ENCODE peak calls at places on chromosomes 1 and 21, in four cellular contexts. N is CD8-positive, alpha-beta memory T cell; R is NT2/D1; O is sigmoid colon. X is an unnamed sample.

GRCh38 chr1:223512016-223512415 is 118.8 kb downstream of the CCDC185 start:
- DNase-seq in N (no peak), R (no peak), O (no peak), X (no peak)

GRCh38 chr1:173507205-173507846 is 30.2 kb downstream of the PRDX6 start:
- DNase-seq in N (no peak), R (peak; percentile 77), O (no peak), X (no peak)

GRCh38 chr1:186806477-186806876 is 22.3 kb upstream of the PLA2G4A start:
- DNase-seq in N (no peak), R (peak; percentile 30), O (no peak), X (peak; percentile 13)

GRCh38 chr1:185349556-185349955 is 32.5 kb upstream of the IVNS1ABP start:
- DNase-seq in N (no peak), R (no peak), O (no peak), X (no peak)

GRCh38 chr21:39451332-39452206 is at the start of gene SH3BGR:
- DNase-seq in N (no peak), R (no peak), O (peak; percentile 70), X (peak; percentile 67)

GRCh38 chr1:183870351-183871077 is 65.6 kb downstream of the RGL1 start:
- DNase-seq in N (no peak), R (no peak), O (peak; percentile 92), X (no peak)

GRCh38 chr1:150352883-150353282 is 11.1 kb upstream of the RPRD2 start:
- DNase-seq in N (no peak), R (no peak), O (no peak), X (no peak)

GRCh38 chr21:35226960-35227741 is 178.0 kb upstream of the RUNX1 start:
- DNase-seq in N (peak; percentile 68), R (no peak), O (no peak), X (no peak)

GRCh38 chr1:39268112-39268581 is 63.7 kb downstream of the MACF1 start:
- DNase-seq in N (peak; percentile 7), R (peak; percentile 27), O (peak; percentile 85), X (no peak)

GRCh38 chr1:157368363-157368762 is 184.0 kb downstream of the FCRL5 start:
- DNase-seq in N (no peak), R (no peak), O (no peak), X (no peak)

GRCh38 chr1:246667773-246668172 is 56.4 kb upstream of the SCCPDH start:
- DNase-seq in N (no peak), R (no peak), O (no peak), X (no peak)

GRCh38 chr1:6392081-6392879 is 1.3 kb downstream of the ACOT7 start:
- DNase-seq in N (no peak), R (no peak), O (no peak), X (no peak)

GRCh38 chr1:58570817-58571216 is 6.2 kb downstream of the TACSTD2 start:
- DNase-seq in N (no peak), R (no peak), O (no peak), X (no peak)

GRCh38 chr1:116185161-116185701 is 74.0 kb downstream of the MAB21L3 start:
- DNase-seq in N (no peak), R (no peak), O (no peak), X (no peak)

GRCh38 chr1:94300731-94301130 is 63.3 kb upstream of the ARHGAP29 start:
- DNase-seq in N (no peak), R (no peak), O (no peak), X (no peak)

GRCh38 chr1:32195531-32195930 is 4.9 kb upstream of the CCDC28B start:
- DNase-seq in N (no peak), R (no peak), O (no peak), X (no peak)

GRCh38 chr1:12180315-12180714 is 13.5 kb downstream of the TNFRSF1B start:
- DNase-seq in N (no peak), R (no peak), O (peak; percentile 87), X (no peak)

GRCh38 chr1:231188072-231188471 is 26.2 kb downstream of the TRIM67 start:
- DNase-seq in N (no peak), R (no peak), O (no peak), X (no peak)

GRCh38 chr1:33420870-33421775 is 9.8 kb downstream of the PHC2 start:
- DNase-seq in N (no peak), R (no peak), O (no peak), X (no peak)

GRCh38 chr1:22850281-22850680 is 122.4 kb downstream of the LACTBL1 start:
- DNase-seq in N (no peak), R (no peak), O (no peak), X (no peak)

GRCh38 chr1:108502624-108503023 is 52.5 kb downstream of the NBPF6 start:
- DNase-seq in N (no peak), R (no peak), O (no peak), X (no peak)

GRCh38 chr1:109509176-109510134 is at the start of gene AMIGO1:
- DNase-seq in N (peak; percentile 63), R (no peak), O (peak; percentile 80), X (no peak)

GRCh38 chr1:147719029-147719703 is 41.2 kb downstream of the GJA5 start:
- DNase-seq in N (no peak), R (no peak), O (no peak), X (no peak)

GRCh38 chr1:101293461-101294045 is 56.7 kb downstream of the S1PR1 start:
- DNase-seq in N (peak; percentile 43), R (no peak), O (no peak), X (no peak)

GRCh38 chr1:94755675-94756074 is 64.5 kb upstream of the SLC44A3 start:
- DNase-seq in N (no peak), R (no peak), O (peak; percentile 70), X (no peak)

GRCh38 chr1:34361121-34361520 is 184.4 kb downstream of the C1orf94 start:
- DNase-seq in N (no peak), R (no peak), O (no peak), X (no peak)

GRCh38 chr1:151199860-151200581 is 1.7 kb downstream of the PIP5K1A start:
- DNase-seq in N (no peak), R (no peak), O (peak; percentile 82), X (no peak)

GRCh38 chr1:205456868-205457724 is 1.3 kb upstream of the BLACAT1 start:
- DNase-seq in N (no peak), R (peak; percentile 84), O (no peak), X (no peak)

GRCh38 chr1:54988975-54989374 is 8.5 kb downstream of the TMEM61 start:
- DNase-seq in N (no peak), R (no peak), O (no peak), X (no peak)

GRCh38 chr1:73044241-73044640 is 761.9 kb upstream of the NEGR1 start:
- DNase-seq in N (no peak), R (no peak), O (no peak), X (no peak)

GRCh38 chr21:15430023-15430422 is 299.8 kb upstream of the USP25 start:
- DNase-seq in N (no peak), R (no peak), O (no peak), X (no peak)

GRCh38 chr1:8671313-8671917 is 146.0 kb downstream of the RERE start:
- DNase-seq in N (no peak), R (no peak), O (peak; percentile 81), X (no peak)

GRCh38 chr1:203324103-203325003 is 19.0 kb downstream of the BTG2 start:
- DNase-seq in N (peak; percentile 71), R (no peak), O (peak; percentile 69), X (no peak)

GRCh38 chr1:180253585-180254495 is 23.8 kb downstream of the LHX4 start:
- DNase-seq in N (no peak), R (no peak), O (no peak), X (no peak)

GRCh38 chr1:159188375-159188788 is 16.3 kb upstream of the ACKR1 start:
- DNase-seq in N (no peak), R (peak; percentile 92), O (peak; percentile 86), X (peak; percentile 79)

GRCh38 chr1:85617582-85618237 is 37.1 kb downstream of the CCN1 start:
- DNase-seq in N (no peak), R (no peak), O (no peak), X (no peak)

GRCh38 chr21:41503331-41503730 is 4.6 kb downstream of the TMPRSS2 start:
- DNase-seq in N (no peak), R (no peak), O (no peak), X (no peak)

GRCh38 chr21:41501919-41502318 is 6.0 kb downstream of the TMPRSS2 start:
- DNase-seq in N (no peak), R (no peak), O (no peak), X (no peak)

GRCh38 chr21:41500354-41500753 is 7.6 kb downstream of the TMPRSS2 start:
- DNase-seq in N (no peak), R (no peak), O (no peak), X (no peak)

GRCh38 chr21:41499920-41500319 is 8.0 kb downstream of the TMPRSS2 start:
- DNase-seq in N (no peak), R (no peak), O (no peak), X (no peak)

GRCh38 chr21:41500931-41501381 is 7.0 kb downstream of the TMPRSS2 start:
- DNase-seq in N (no peak), R (no peak), O (no peak), X (no peak)
- H3K9me3 ChIP-seq in N (no peaks in the 10 kb centered on the region), R (no peaks in the 10 kb centered on the region), O (no peaks in the 10 kb centered on the region), X (no peaks in the 10 kb centered on the region)

GRCh38 chr1:164631751-164632150 is 72.8 kb downstream of the PBX1 start:
- DNase-seq in N (no peak), R (no peak), O (no peak), X (no peak)
- H3K4me1 ChIP-seq in N (no peaks in the 10 kb centered on the region), R (no peaks in the 10 kb centered on the region), O (peaks cover 88% of the 10 kb centered on the region), X (peaks cover 11% of the 10 kb centered on the region)

GRCh38 chr1:66331641-66332523 is 202.1 kb upstream of the SGIP1 start:
- DNase-seq in N (peak; percentile 44), R (no peak), O (peak; percentile 82), X (no peak)

GRCh38 chr1:66332524-66332853 is 201.5 kb upstream of the SGIP1 start:
- DNase-seq in N (no peak), R (no peak), O (no peak), X (no peak)

GRCh38 chr1:66334311-66334710 is 199.6 kb upstream of the SGIP1 start:
- DNase-seq in N (peak; percentile 25), R (no peak), O (no peak), X (no peak)

GRCh38 chr1:66335125-66335524 is 198.8 kb upstream of the SGIP1 start:
- DNase-seq in N (no peak), R (no peak), O (no peak), X (no peak)

GRCh38 chr1:66333463-66334232 is 200.3 kb upstream of the SGIP1 start:
- DNase-seq in N (peak; percentile 11), R (no peak), O (no peak), X (no peak)
- H3K9me3 ChIP-seq in N (no peaks in the 10 kb centered on the region), R (no peaks in the 10 kb centered on the region), O (no peaks in the 10 kb centered on the region), X (no peaks in the 10 kb centered on the region)

DNA sequence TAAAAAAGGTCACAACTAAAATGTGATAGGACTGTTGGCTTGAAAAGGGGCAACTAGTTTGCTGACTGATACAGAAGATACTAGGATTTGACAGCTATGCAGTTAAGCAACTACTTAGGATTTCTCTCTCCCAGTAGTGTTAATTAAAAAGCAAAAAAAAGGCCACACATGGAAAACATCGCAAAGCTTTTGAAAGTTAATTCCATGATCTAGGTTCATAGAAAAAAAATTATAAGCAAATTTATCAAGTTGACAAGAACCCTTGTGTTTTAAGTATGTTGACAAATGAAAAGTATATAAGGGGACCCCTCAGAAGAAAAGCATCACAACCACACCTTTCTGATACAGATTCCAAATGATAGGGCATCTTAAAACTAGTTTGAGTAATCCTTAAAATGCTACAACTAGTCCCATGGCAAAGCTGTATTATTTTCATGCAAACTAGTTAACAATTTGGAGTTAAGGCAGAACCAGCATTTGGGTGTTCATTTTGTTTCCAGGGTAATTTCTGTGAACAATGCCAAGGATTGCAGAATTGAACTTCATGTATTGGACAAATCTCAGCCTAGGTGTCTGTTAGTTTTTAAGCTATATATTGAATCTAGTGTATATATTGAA is 4.1 kb downstream of the PNRC2 start:
- DNase-seq in N (no peak), R (no peak), O (no peak), X (no peak)
- H3K4me1 ChIP-seq in N (peaks cover 29% of the 10 kb centered on the region), R (no peaks in the 10 kb centered on the region), O (peaks cover 39% of the 10 kb centered on the region), X (no peaks in the 10 kb centered on the region)

GRCh38 chr21:18430341-18430740 is 26.8 kb upstream of the TMPRSS15 start:
- DNase-seq in N (no peak), R (no peak), O (no peak), X (no peak)
- H3K9me3 ChIP-seq in N (no peaks in the 10 kb centered on the region), R (peaks cover 15% of the 10 kb centered on the region), O (no peaks in the 10 kb centered on the region), X (no peaks in the 10 kb centered on the region)